ENCODE peak calls at places on chromosomes 2 and 18, in six cellular contexts. V, L, Z, D, P and Q are unnamed samples.

GRCh38 chr2:102033028-102033749 is 41.4 kb downstream of the IL1R2 start:
- DNase-seq in V (peak; percentile 82), L (peak; percentile 79), Z (peak; percentile 66), D (no peak), P (no peak), Q (peak; percentile 88)

GRCh38 chr2:196586511-196586991 is 53.0 kb upstream of the CCDC150 start:
- DNase-seq in V (no peak), L (peak; percentile 86), Z (no peak), D (no peak), P (no peak), Q (peak; percentile 26)

GRCh38 chr2:3503483-3503882 is 15.8 kb downstream of the ADI1 start:
- DNase-seq in V (no peak), L (no peak), Z (no peak), D (no peak), P (no peak), Q (no peak)

GRCh38 chr2:152155209-152155608 is 20.4 kb downstream of the STAM2 start:
- DNase-seq in V (no peak), L (no peak), Z (no peak), D (no peak), P (no peak), Q (no peak)

GRCh38 chr2:235746257-235746934 is 252.6 kb downstream of the AGAP1 start:
- DNase-seq in V (no peak), L (peak; percentile 90), Z (peak; percentile 52), D (peak; percentile 91), P (peak; percentile 94), Q (peak; percentile 34)

GRCh38 chr2:31028415-31028814 is 109.8 kb downstream of the GALNT14 start:
- DNase-seq in V (no peak), L (no peak), Z (no peak), D (no peak), P (no peak), Q (no peak)

GRCh38 chr2:26483957-26484565 is 6.1 kb upstream of the OTOF start:
- DNase-seq in V (no peak), L (no peak), Z (no peak), D (no peak), P (no peak), Q (peak; percentile 23)

GRCh38 chr2:204407209-204408070 is 137.8 kb upstream of the PARD3B start:
- DNase-seq in V (no peak), L (peak; percentile 21), Z (no peak), D (no peak), P (no peak), Q (no peak)

GRCh38 chr2:240916571-240917008 is 10.5 kb downstream of the CROCC2 start:
- DNase-seq in V (peak; percentile 87), L (peak; percentile 84), Z (peak; percentile 58), D (peak; percentile 67), P (peak; percentile 74), Q (peak; percentile 90)

GRCh38 chr2:36493221-36493620 is 104.7 kb downstream of the FEZ2 start:
- DNase-seq in V (no peak), L (peak; percentile 44), Z (no peak), D (no peak), P (no peak), Q (no peak)

GRCh38 chr2:159559034-159559433 is 57.3 kb downstream of the BAZ2B start:
- DNase-seq in V (no peak), L (no peak), Z (no peak), D (no peak), P (no peak), Q (no peak)

GRCh38 chr18:60019463-60019840 is 119.7 kb downstream of the PMAIP1 start:
- DNase-seq in V (no peak), L (peak; percentile 87), Z (no peak), D (peak; percentile 2), P (no peak), Q (peak; percentile 15)

GRCh38 chr2:240614391-240614790 is 10.9 kb upstream of the GPR35 start:
- DNase-seq in V (peak; percentile 44), L (no peak), Z (no peak), D (no peak), P (no peak), Q (no peak)

GRCh38 chr2:47309952-47310800 is 92.8 kb upstream of the MSH2 start:
- DNase-seq in V (no peak), L (peak; percentile 51), Z (peak; percentile 30), D (peak; percentile 45), P (peak; percentile 15), Q (no peak)

GRCh38 chr2:36770542-36771287 is 74.2 kb downstream of the VIT start:
- DNase-seq in V (no peak), L (peak; percentile 18), Z (no peak), D (peak; percentile 64), P (peak; percentile 91), Q (peak; percentile 26)

GRCh38 chr2:229270551-229271410 is at the start of gene PID1:
- DNase-seq in V (peak; percentile 76), L (peak; percentile 5), Z (peak; percentile 33), D (peak; percentile 88), P (peak; percentile 78), Q (peak; percentile 65)

GRCh38 chr18:44789704-44790103 is 109.0 kb downstream of the SETBP1 start:
- DNase-seq in V (no peak), L (no peak), Z (peak; percentile 45), D (peak; percentile 55), P (no peak), Q (no peak)

GRCh38 chr2:10876963-10877362 is 34.8 kb upstream of the KCNF1 start:
- DNase-seq in V (no peak), L (no peak), Z (no peak), D (no peak), P (no peak), Q (no peak)

GRCh38 chr2:105294844-105295481 is 34.6 kb downstream of the TGFBRAP1 start:
- DNase-seq in V (no peak), L (peak; percentile 68), Z (peak; percentile 23), D (peak; percentile 87), P (peak; percentile 90), Q (peak; percentile 50)

GRCh38 chr2:107588960-107589542 is 237.6 kb upstream of the RGPD4 start:
- DNase-seq in V (no peak), L (peak; percentile 28), Z (no peak), D (no peak), P (no peak), Q (no peak)

GRCh38 chr2:189002079-189002478 is 27.9 kb downstream of the COL3A1 start:
- DNase-seq in V (no peak), L (peak; percentile 85), Z (no peak), D (no peak), P (no peak), Q (no peak)

GRCh38 chr2:200148366-200148765 is 158.1 kb upstream of the SPATS2L start:
- DNase-seq in V (no peak), L (peak; percentile 17), Z (no peak), D (no peak), P (no peak), Q (no peak)

GRCh38 chr2:26488463-26489212 is 10.7 kb upstream of the OTOF start:
- DNase-seq in V (no peak), L (no peak), Z (no peak), D (no peak), P (no peak), Q (no peak)

GRCh38 chr2:38523728-38524437 is 78.8 kb downstream of the HNRNPLL start:
- DNase-seq in V (no peak), L (no peak), Z (no peak), D (peak; percentile 38), P (peak; percentile 72), Q (no peak)

GRCh38 chr2:67880291-67880761 is 182.5 kb downstream of the C1D start:
- DNase-seq in V (no peak), L (peak; percentile 16), Z (no peak), D (peak; percentile 33), P (no peak), Q (no peak)

GRCh38 chr2:239329284-239329971 is 71.4 kb downstream of the HDAC4 start:
- DNase-seq in V (no peak), L (peak; percentile 41), Z (peak; percentile 81), D (no peak), P (no peak), Q (no peak)

GRCh38 chr2:18439716-18440115 is 120.7 kb downstream of the RDH14 start:
- DNase-seq in V (no peak), L (no peak), Z (no peak), D (no peak), P (no peak), Q (no peak)

GRCh38 chr18:55245200-55245599 is 285.9 kb upstream of the CCDC68 start:
- DNase-seq in V (no peak), L (peak; percentile 28), Z (peak; percentile 23), D (no peak), P (no peak), Q (peak; percentile 15)

GRCh38 chr2:234502919-234503285 is 6.0 kb upstream of the ARL4C start:
- DNase-seq in V (no peak), L (no peak), Z (no peak), D (no peak), P (no peak), Q (no peak)

GRCh38 chr2:234500394-234501006 is 3.6 kb upstream of the ARL4C start:
- DNase-seq in V (no peak), L (peak; percentile 65), Z (peak; percentile 34), D (peak; percentile 53), P (peak; percentile 78), Q (peak; percentile 31)

GRCh38 chr2:234496835-234497591 is at the start of gene ARL4C:
- DNase-seq in V (peak; percentile 82), L (peak; percentile 60), Z (peak; percentile 78), D (peak; percentile 94), P (peak; percentile 78), Q (peak; percentile 65)

GRCh38 chr2:234497592-234498023 is 727 bp upstream of the ARL4C start:
- DNase-seq in V (peak; percentile 73), L (no peak), Z (peak; percentile 29), D (no peak), P (peak; percentile 53), Q (no peak)

DNA sequence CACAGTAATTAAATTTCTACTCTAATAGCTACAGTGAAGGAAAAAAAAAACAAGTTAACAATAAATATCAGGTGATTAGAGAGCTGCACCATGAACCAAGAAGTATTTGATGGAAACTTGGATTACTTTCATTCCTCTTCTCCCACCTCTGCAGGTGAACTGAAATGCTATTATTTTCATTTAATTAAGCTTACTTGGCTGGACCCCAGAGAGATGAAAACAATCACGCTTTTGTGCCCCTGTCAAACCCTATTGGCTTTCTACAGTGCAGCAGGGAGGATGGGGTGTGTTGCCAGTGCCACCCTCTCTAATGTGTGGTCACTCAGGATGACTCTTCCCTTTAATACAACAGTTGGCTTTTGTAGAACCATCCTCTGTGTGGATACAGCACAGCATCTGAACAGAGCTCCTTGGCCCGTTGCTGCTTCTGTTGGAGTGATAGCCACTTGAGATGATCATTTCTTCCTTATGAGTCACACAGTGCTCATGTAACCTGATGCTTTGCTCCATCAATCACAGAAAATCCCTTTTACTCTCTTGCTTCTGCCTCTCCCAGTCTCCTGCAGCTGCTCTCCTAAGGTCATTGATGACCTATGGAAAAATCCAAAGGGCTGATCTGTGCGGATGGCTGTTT is 5.5 kb upstream of the ARL4C start:
- DNase-seq in V (no peak), L (peak; percentile 92), Z (no peak), D (peak; percentile 39), P (no peak), Q (peak; percentile 65)
- H3K4me3 ChIP-seq in V (no peak overlapping the region), L (no peak overlapping the region), Z (no peak overlapping the region), D (no peak overlapping the region), P (no peak overlapping the region), Q (no peak overlapping the region)

GRCh38 chr18:76259012-76259568 is 236.0 kb downstream of the ZNF516 start:
- DNase-seq in V (no peak), L (no peak), Z (no peak), D (peak; percentile 56), P (peak; percentile 72), Q (no peak)
- H3K36me3 ChIP-seq in V (no peaks in the 10 kb centered on the region), L (no peaks in the 10 kb centered on the region), Z (no peaks in the 10 kb centered on the region), D (no peaks in the 10 kb centered on the region), P (no peaks in the 10 kb centered on the region), Q (no peaks in the 10 kb centered on the region)

GRCh38 chr2:63054812-63055509 is 4.3 kb downstream of the OTX1 start:
- DNase-seq in V (no peak), L (no peak), Z (no peak), D (peak; percentile 69), P (peak; percentile 85), Q (no peak)
- H3K4me3 ChIP-seq in V (peak overlapping the region; percentile 13), L (no peak overlapping the region), Z (no peak overlapping the region), D (peak overlapping the region; percentile 93), P (peak overlapping the region; percentile 89), Q (no peak overlapping the region)

GRCh38 chr2:224875870-224876269 is 159.7 kb upstream of the CCDC195 start:
- DNase-seq in V (no peak), L (no peak), Z (no peak), D (no peak), P (no peak), Q (no peak)
- H3K36me3 ChIP-seq in V (peaks cover 3% of the 10 kb centered on the region), L (peaks cover 3% of the 10 kb centered on the region), Z (no peaks in the 10 kb centered on the region), D (no peaks in the 10 kb centered on the region), P (no peaks in the 10 kb centered on the region), Q (peaks cover 30% of the 10 kb centered on the region)